ENCODE peak calls at places on chromosomes 2 and 18, in ten cellular contexts. A is type B pancreatic cell; E is amniotic stem cell; T is NCI-H774; S is AG09309; W is OCI-LY7; D is stimulated activated CD8-positive, alpha-beta memory T cell treated with anti-CD3 and anti-CD28 coated beads, Interleukin-7, amount 100 ng/mL, for 1 hour; J is stromal cell of bone marrow; N is HFF-Myc; L is RWPE1. G is an unnamed sample.

GRCh38 chr2:69026026-69026425 is 13.0 kb downstream of the ANTXR1 start:
- DNase-seq in J (no peak), N (no peak), L (no peak), S (no peak), W (peak; percentile 34), D (no peak), A (no peak), E (no peak), T (peak; percentile 37), G (no peak)

GRCh38 chr18:76952747-76953146 is 130.4 kb downstream of the ZNF236 start:
- DNase-seq in L (no peak), J (no peak), N (no peak), W (no peak), S (no peak), D (no peak), T (no peak), A (no peak), E (no peak), G (no peak)

GRCh38 chr18:70426818-70427217 is 138.0 kb downstream of the SOCS6 start:
- DNase-seq in A (no peak), J (no peak), D (no peak), W (no peak), S (no peak), L (no peak), E (no peak), N (no peak), T (no peak), G (no peak)

GRCh38 chr18:48831802-48832201 is 119.0 kb downstream of the SMAD7 start:
- DNase-seq in A (peak; percentile 32), J (no peak), T (no peak), L (no peak), S (no peak), E (no peak), D (no peak), W (no peak), N (no peak), G (no peak)

GRCh38 chr18:73939391-73939790 is 208.2 kb downstream of the FBXO15 start:
- DNase-seq in D (no peak), S (no peak), J (no peak), T (no peak), L (no peak), A (no peak), W (no peak), E (no peak), N (no peak), G (no peak)

GRCh38 chr2:233195027-233195426 is 56.4 kb upstream of the ATG16L1 start:
- DNase-seq in N (no peak), S (no peak), T (no peak), A (no peak), D (no peak), J (no peak), W (no peak), E (no peak), L (no peak), G (no peak)

GRCh38 chr2:127051780-127052067 is 55.2 kb downstream of the BIN1 start:
- DNase-seq in T (no peak), J (no peak), W (no peak), A (no peak), N (no peak), E (no peak), L (no peak), S (no peak), D (no peak), G (no peak)

GRCh38 chr18:36153203-36153602 is 23.5 kb downstream of the ELP2 start:
- DNase-seq in L (no peak), E (peak; percentile 21), T (no peak), A (no peak), D (no peak), W (no peak), N (peak; percentile 72), S (peak; percentile 87), J (peak; percentile 85), G (no peak)

GRCh38 chr2:101036562-101036961 is 34.5 kb downstream of the RPL31 start:
- DNase-seq in N (peak; percentile 27), S (no peak), A (no peak), T (no peak), E (peak; percentile 10), W (peak; percentile 14), L (peak; percentile 30), J (peak; percentile 23), D (no peak), G (no peak)

GRCh38 chr2:67399831-67400489 is 2.8 kb downstream of the ETAA1 start:
- DNase-seq in T (no peak), L (no peak), N (no peak), S (no peak), J (no peak), D (no peak), E (no peak), A (no peak), W (no peak), G (no peak)

GRCh38 chr2:237685408-237685807 is 58.0 kb downstream of the LRRFIP1 start:
- DNase-seq in E (no peak), S (no peak), D (no peak), J (no peak), W (no peak), T (no peak), L (no peak), N (no peak), A (no peak), G (no peak)

GRCh38 chr2:58131191-58132011 is 84.8 kb downstream of the VRK2 start:
- DNase-seq in T (no peak), A (no peak), D (no peak), E (no peak), N (no peak), S (no peak), L (no peak), W (peak; percentile 4), J (peak; percentile 68), G (peak; percentile 68)

GRCh38 chr18:76922107-76922506 is 99.8 kb downstream of the ZNF236 start:
- DNase-seq in S (no peak), L (peak; percentile 1), A (no peak), T (no peak), E (no peak), J (peak; percentile 20), W (peak; percentile 74), N (no peak), D (no peak), G (peak; percentile 62)

GRCh38 chr2:120525056-120526046 is 179.4 kb downstream of the INHBB start:
- DNase-seq in E (no peak), A (no peak), D (no peak), J (no peak), T (no peak), N (no peak), W (no peak), S (no peak), L (peak; percentile 22), G (no peak)

GRCh38 chr18:26453370-26454030 is 94.9 kb downstream of the KCTD1 start:
- DNase-seq in E (no peak), D (no peak), S (no peak), W (no peak), T (no peak), J (no peak), N (no peak), A (no peak), L (no peak), G (no peak)

GRCh38 chr2:148887349-148888002 is 12.4 kb downstream of the KIF5C start:
- DNase-seq in E (no peak), A (no peak), T (peak; percentile 50), S (no peak), N (no peak), W (no peak), L (no peak), D (no peak), J (no peak), G (peak; percentile 47)

GRCh38 chr2:19549821-19550220 is 191.4 kb upstream of the OSR1 start:
- DNase-seq in S (no peak), N (no peak), D (no peak), L (no peak), E (no peak), T (no peak), A (no peak), J (no peak), W (no peak), G (no peak)

GRCh38 chr18:54961868-54962267 is 2.6 kb upstream of the CCDC68 start:
- DNase-seq in W (no peak), A (no peak), S (no peak), E (no peak), N (no peak), J (no peak), D (no peak), L (no peak), T (no peak), G (no peak)

GRCh38 chr2:178008636-178009289 is 63.8 kb downstream of the PDE11A start:
- DNase-seq in T (peak; percentile 80), A (no peak), J (no peak), E (no peak), N (peak; percentile 27), D (no peak), S (no peak), W (no peak), L (peak; percentile 4), G (peak; percentile 1)

GRCh38 chr2:174025271-174026121 is 60.3 kb upstream of the SP3 start:
- DNase-seq in E (no peak), S (peak; percentile 90), L (no peak), J (peak; percentile 89), A (no peak), N (peak; percentile 90), T (no peak), D (no peak), W (no peak), G (no peak)

GRCh38 chr2:237483018-237483731 is 3.9 kb upstream of the MLPH start:
- DNase-seq in L (no peak), T (no peak), J (peak; percentile 76), D (no peak), S (peak; percentile 21), W (no peak), N (no peak), A (peak; percentile 50), E (no peak), G (no peak)

GRCh38 chr2:163604941-163605555 is 130.8 kb downstream of the FIGN start:
- DNase-seq in W (no peak), D (no peak), N (peak; percentile 17), S (no peak), J (no peak), L (peak; percentile 16), E (peak; percentile 18), T (no peak), A (no peak), G (no peak)

GRCh38 chr2:212892193-212892592 is 259.2 kb downstream of the IKZF2 start:
- DNase-seq in L (no peak), N (no peak), J (peak; percentile 21), D (no peak), S (no peak), T (no peak), W (peak; percentile 68), A (no peak), E (peak; percentile 36), G (no peak)

GRCh38 chr2:3488768-3489448 is 30.4 kb downstream of the ADI1 start:
- DNase-seq in D (no peak), N (no peak), J (no peak), E (no peak), T (peak; percentile 31), W (peak; percentile 34), S (no peak), L (no peak), A (no peak), G (no peak)

GRCh38 chr2:151619337-151619989 is 114.8 kb downstream of the NEB start:
- DNase-seq in J (no peak), S (no peak), L (no peak), D (no peak), E (no peak), N (peak; percentile 5), T (no peak), A (no peak), W (peak; percentile 26), G (no peak)

GRCh38 chr2:215794829-215795546 is 218.4 kb downstream of the MREG start:
- DNase-seq in J (no peak), T (no peak), D (no peak), E (no peak), N (no peak), A (no peak), W (peak; percentile 20), L (no peak), S (no peak), G (no peak)

GRCh38 chr2:72330673-72331072 is 183.0 kb upstream of the CYP26B1 start:
- DNase-seq in L (no peak), T (no peak), A (no peak), J (no peak), E (no peak), N (no peak), W (no peak), D (no peak), S (no peak), G (no peak)

GRCh38 chr18:27353273-27353672 is 168.2 kb upstream of the CHST9 start:
- DNase-seq in J (no peak), E (no peak), A (no peak), L (no peak), N (no peak), S (no peak), T (no peak), W (no peak), D (no peak), G (no peak)